ENCODE peak calls at places on chromosomes 1 and 21, in five cellular contexts. One of them, this sample, is unnamed.

GRCh38 chr1:183096351-183096750 is 73.1 kb downstream of the LAMC1 start:
- DNase-seq in left lung: no peak
- DNase-seq in kidney epithelial cell: no peak
- DNase-seq in H9: no peak
- DNase-seq in neural crest cell: no peak
- DNase-seq in this sample: no peak

GRCh38 chr1:206708058-206708457 is 23.4 kb downstream of the MAPKAPK2 start:
- DNase-seq in H9: no peak
- DNase-seq in neural crest cell: no peak
- DNase-seq in left lung: no peak
- DNase-seq in kidney epithelial cell: no peak
- DNase-seq in this sample: no peak

GRCh38 chr1:244439391-244440032 is 12.2 kb downstream of the ADSS2 start:
- DNase-seq in left lung: no peak
- DNase-seq in neural crest cell: no peak
- DNase-seq in kidney epithelial cell: no peak
- DNase-seq in H9: peak; percentile 60
- DNase-seq in this sample: no peak

GRCh38 chr1:173475564-173476196 is 1.5 kb upstream of the PRDX6 start:
- DNase-seq in kidney epithelial cell: no peak
- DNase-seq in left lung: no peak
- DNase-seq in neural crest cell: no peak
- DNase-seq in H9: no peak
- DNase-seq in this sample: no peak

GRCh38 chr1:16162163-16162822 is 6.4 kb upstream of the EPHA2 start:
- DNase-seq in neural crest cell: no peak
- DNase-seq in left lung: no peak
- DNase-seq in kidney epithelial cell: no peak
- DNase-seq in H9: peak; percentile 89
- DNase-seq in this sample: no peak

GRCh38 chr1:50846224-50846839 is 113.7 kb downstream of the FAF1 start:
- DNase-seq in kidney epithelial cell: no peak
- DNase-seq in neural crest cell: no peak
- DNase-seq in left lung: peak; percentile 70
- DNase-seq in H9: no peak
- DNase-seq in this sample: no peak

GRCh38 chr21:45366931-45367401 is 38.0 kb upstream of the COL18A1 start:
- DNase-seq in kidney epithelial cell: no peak
- DNase-seq in neural crest cell: no peak
- DNase-seq in H9: no peak
- DNase-seq in left lung: peak; percentile 81
- DNase-seq in this sample: peak; percentile 92

GRCh38 chr1:21668232-21669032 is 725 bp downstream of the RAP1GAP start:
- DNase-seq in left lung: no peak
- DNase-seq in H9: no peak
- DNase-seq in neural crest cell: no peak
- DNase-seq in kidney epithelial cell: no peak
- DNase-seq in this sample: no peak

GRCh38 chr1:70385477-70385876 is 25.6 kb upstream of the CTH start:
- DNase-seq in left lung: no peak
- DNase-seq in kidney epithelial cell: no peak
- DNase-seq in H9: no peak
- DNase-seq in neural crest cell: no peak
- DNase-seq in this sample: no peak

GRCh38 chr1:165257969-165258459 is 98.5 kb downstream of the LMX1A start:
- DNase-seq in left lung: no peak
- DNase-seq in kidney epithelial cell: no peak
- DNase-seq in H9: peak; percentile 83
- DNase-seq in neural crest cell: peak; percentile 50
- DNase-seq in this sample: peak; percentile 71

GRCh38 chr1:220198186-220199005 is 73.9 kb downstream of the RAB3GAP2 start:
- DNase-seq in H9: no peak
- DNase-seq in neural crest cell: no peak
- DNase-seq in left lung: no peak
- DNase-seq in kidney epithelial cell: no peak
- DNase-seq in this sample: no peak

GRCh38 chr1:11592752-11593151 is 61.5 kb downstream of the FBXO2 start:
- DNase-seq in kidney epithelial cell: no peak
- DNase-seq in left lung: no peak
- DNase-seq in H9: no peak
- DNase-seq in neural crest cell: no peak
- DNase-seq in this sample: no peak

GRCh38 chr1:24683713-24684162 is 40.6 kb downstream of the SRRM1 start:
- DNase-seq in neural crest cell: no peak
- DNase-seq in left lung: no peak
- DNase-seq in kidney epithelial cell: peak; percentile 98
- DNase-seq in H9: no peak
- DNase-seq in this sample: no peak

GRCh38 chr1:24679725-24680124 is 36.6 kb downstream of the SRRM1 start:
- DNase-seq in left lung: no peak
- DNase-seq in neural crest cell: no peak
- DNase-seq in kidney epithelial cell: no peak
- DNase-seq in H9: no peak
- DNase-seq in this sample: no peak
- TF ChIP-seq CTCF in left lung: no peak
- TF ChIP-seq CTCF in neural crest cell: no peak
- TF ChIP-seq CTCF in kidney epithelial cell: no peak
- TF ChIP-seq CTCF in H9: no peak
- TF ChIP-seq CTCF in this sample: no peak

DNA sequence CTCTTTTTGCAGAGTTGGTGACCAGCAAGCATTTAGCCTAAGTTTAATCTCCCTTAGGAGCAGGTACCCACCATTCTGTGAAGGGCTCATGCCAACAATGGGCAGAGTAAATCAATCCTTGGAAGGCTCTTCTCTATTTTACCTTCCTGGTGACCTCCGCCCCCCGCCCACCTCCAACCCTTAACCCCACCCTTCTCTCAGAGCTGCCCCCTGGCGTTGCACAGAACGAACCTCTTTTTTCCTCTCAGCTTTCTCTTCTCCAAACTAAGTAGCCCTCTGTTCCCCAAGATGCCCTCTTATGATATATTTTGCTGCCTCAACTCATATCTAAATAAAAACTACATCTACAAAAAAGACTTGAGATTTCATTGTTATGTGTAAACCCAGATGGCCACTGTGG is 186.8 kb downstream of the SEC16B start:
- DNase-seq in neural crest cell: no peak
- DNase-seq in kidney epithelial cell: no peak
- DNase-seq in left lung: no peak
- DNase-seq in H9: peak; percentile 56
- DNase-seq in this sample: no peak
- TF ChIP-seq CTCF in neural crest cell: no peak
- TF ChIP-seq CTCF in kidney epithelial cell: no peak
- TF ChIP-seq CTCF in left lung: no peak
- TF ChIP-seq CTCF in H9: peak; percentile 57
- TF ChIP-seq CTCF in this sample: no peak

DNA sequence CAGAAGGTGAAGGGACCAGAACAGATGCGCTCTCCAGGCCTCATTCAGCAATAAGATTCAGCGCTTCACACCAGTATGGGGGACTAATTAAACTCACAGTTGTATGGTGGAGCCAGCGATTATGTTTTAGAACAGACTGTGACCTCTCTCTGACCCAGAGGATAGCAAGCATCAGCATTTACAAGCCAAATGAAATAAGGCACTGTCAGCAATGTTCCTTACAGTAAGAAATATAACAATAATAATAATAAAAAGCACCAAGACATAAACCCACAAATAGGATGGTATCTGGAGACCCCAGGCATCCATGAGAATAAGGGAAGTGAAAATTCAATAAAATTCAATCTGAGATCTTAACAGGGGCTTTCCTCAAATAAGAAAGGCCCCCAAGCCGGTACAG is 6.9 kb upstream of the CDC42BPA start:
- DNase-seq in neural crest cell: no peak
- DNase-seq in left lung: no peak
- DNase-seq in kidney epithelial cell: no peak
- DNase-seq in H9: no peak
- DNase-seq in this sample: no peak
- TF ChIP-seq CTCF in neural crest cell: no peak
- TF ChIP-seq CTCF in left lung: no peak
- TF ChIP-seq CTCF in kidney epithelial cell: no peak
- TF ChIP-seq CTCF in H9: no peak
- TF ChIP-seq CTCF in this sample: no peak

DNA sequence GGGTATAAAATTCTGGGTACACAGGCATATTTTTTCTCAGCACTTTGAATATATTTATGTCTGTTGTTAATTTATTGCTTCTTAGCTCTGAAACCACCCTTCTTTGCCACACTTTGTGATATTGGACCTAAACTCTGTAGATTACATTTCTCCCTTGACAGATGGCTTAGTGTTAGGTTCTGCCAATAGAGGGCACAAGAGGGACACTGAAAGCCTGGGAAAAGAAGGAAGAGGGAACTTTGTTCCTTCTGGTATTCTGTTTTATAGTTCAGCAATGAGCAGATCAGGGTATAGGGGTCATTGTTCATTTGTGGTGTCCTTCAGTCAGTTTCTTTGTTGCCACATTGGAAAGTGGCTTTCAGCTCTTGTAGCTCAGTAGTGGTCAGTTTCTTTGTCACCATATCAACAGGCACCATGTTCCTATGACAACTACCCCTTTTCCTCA is 423.5 kb upstream of the PROX1 start:
- DNase-seq in left lung: no peak
- DNase-seq in kidney epithelial cell: no peak
- DNase-seq in neural crest cell: no peak
- DNase-seq in H9: no peak
- DNase-seq in this sample: no peak
- TF ChIP-seq CTCF in left lung: no peak
- TF ChIP-seq CTCF in kidney epithelial cell: peak; percentile 22
- TF ChIP-seq CTCF in neural crest cell: peak; percentile 50
- TF ChIP-seq CTCF in H9: peak; percentile 80
- TF ChIP-seq CTCF in this sample: no peak

GRCh38 chr21:24759348-24760118 is 847.7 kb downstream of the MRPL39 start:
- DNase-seq in neural crest cell: no peak
- DNase-seq in H9: no peak
- DNase-seq in kidney epithelial cell: no peak
- DNase-seq in left lung: no peak
- DNase-seq in this sample: no peak
- TF ChIP-seq CTCF in neural crest cell: no peak
- TF ChIP-seq CTCF in H9: no peak
- TF ChIP-seq CTCF in kidney epithelial cell: no peak
- TF ChIP-seq CTCF in left lung: no peak
- TF ChIP-seq CTCF in this sample: no peak

GRCh38 chr1:209207701-209208286 is 375.7 kb upstream of the CAMK1G start:
- DNase-seq in left lung: peak; percentile 84
- DNase-seq in neural crest cell: peak; percentile 69
- DNase-seq in kidney epithelial cell: peak; percentile 25
- DNase-seq in H9: peak; percentile 84
- DNase-seq in this sample: peak; percentile 78
- TF ChIP-seq CTCF in left lung: peak; percentile 55
- TF ChIP-seq CTCF in neural crest cell: peak; percentile 89
- TF ChIP-seq CTCF in kidney epithelial cell: peak; percentile 95
- TF ChIP-seq CTCF in H9: peak; percentile 95
- TF ChIP-seq CTCF in this sample: peak; percentile 79

GRCh38 chr1:100277866-100278265 is 11.8 kb downstream of the RTCA start:
- DNase-seq in H9: no peak
- DNase-seq in left lung: no peak
- DNase-seq in kidney epithelial cell: no peak
- DNase-seq in neural crest cell: no peak
- DNase-seq in this sample: no peak
- TF ChIP-seq CTCF in H9: no peak
- TF ChIP-seq CTCF in left lung: no peak
- TF ChIP-seq CTCF in kidney epithelial cell: no peak
- TF ChIP-seq CTCF in neural crest cell: no peak
- TF ChIP-seq CTCF in this sample: no peak

DNA sequence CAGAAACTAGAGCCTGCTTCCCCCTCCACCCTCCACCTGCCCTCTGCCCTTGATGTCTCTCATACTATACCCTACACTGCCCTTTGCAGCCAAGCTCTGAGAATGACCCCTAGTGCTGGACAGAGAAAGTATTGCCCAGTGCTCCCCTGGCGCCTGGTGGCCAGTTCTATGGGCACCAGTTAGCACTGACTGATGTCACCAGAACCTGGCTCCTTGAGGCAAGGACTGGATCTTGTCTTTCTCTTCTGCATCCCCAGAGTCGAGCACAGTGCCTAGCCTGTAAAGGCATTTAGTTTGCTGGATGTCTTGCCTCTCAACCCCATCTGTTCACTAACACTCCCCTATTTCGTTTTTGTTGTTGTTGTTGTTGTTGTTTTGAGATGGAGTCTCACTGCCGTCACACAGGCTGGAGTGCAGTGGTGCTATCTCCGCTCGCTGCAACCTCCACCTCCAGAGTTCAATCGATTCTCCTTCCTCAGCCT is 5.9 kb downstream of the PHLDA3 start:
- DNase-seq in kidney epithelial cell: no peak
- DNase-seq in H9: peak; percentile 77
- DNase-seq in left lung: no peak
- DNase-seq in neural crest cell: no peak
- DNase-seq in this sample: no peak
- TF ChIP-seq CTCF in kidney epithelial cell: peak; percentile 37
- TF ChIP-seq CTCF in H9: peak; percentile 51
- TF ChIP-seq CTCF in left lung: peak; percentile 24
- TF ChIP-seq CTCF in neural crest cell: peak; percentile 25
- TF ChIP-seq CTCF in this sample: peak; percentile 21

GRCh38 chr1:153780551-153780950 is 5.3 kb downstream of the SLC27A3 start:
- DNase-seq in neural crest cell: no peak
- DNase-seq in left lung: no peak
- DNase-seq in H9: no peak
- DNase-seq in kidney epithelial cell: no peak
- DNase-seq in this sample: no peak

GRCh38 chr1:153779781-153780541 is 4.8 kb downstream of the SLC27A3 start:
- DNase-seq in left lung: no peak
- DNase-seq in H9: no peak
- DNase-seq in kidney epithelial cell: no peak
- DNase-seq in neural crest cell: no peak
- DNase-seq in this sample: no peak

GRCh38 chr1:153786038-153786790 is 11.0 kb downstream of the SLC27A3 start:
- DNase-seq in left lung: no peak
- DNase-seq in H9: no peak
- DNase-seq in kidney epithelial cell: no peak
- DNase-seq in neural crest cell: no peak
- DNase-seq in this sample: no peak

GRCh38 chr1:153778824-153779519 is 3.8 kb downstream of the SLC27A3 start:
- DNase-seq in H9: no peak
- DNase-seq in kidney epithelial cell: no peak
- DNase-seq in neural crest cell: no peak
- DNase-seq in left lung: no peak
- DNase-seq in this sample: no peak

GRCh38 chr1:153783233-153784190 is 8.3 kb downstream of the SLC27A3 start:
- DNase-seq in kidney epithelial cell: no peak
- DNase-seq in neural crest cell: peak; percentile 88
- DNase-seq in left lung: peak; percentile 98
- DNase-seq in H9: peak; percentile 94
- DNase-seq in this sample: peak; percentile 95
- TF ChIP-seq CTCF in kidney epithelial cell: no peak
- TF ChIP-seq CTCF in neural crest cell: peak; percentile 21
- TF ChIP-seq CTCF in left lung: no peak
- TF ChIP-seq CTCF in H9: peak; percentile 22
- TF ChIP-seq CTCF in this sample: peak; percentile 7

GRCh38 chr1:232831895-232832294 is 26.7 kb downstream of the MAP10 start:
- DNase-seq in kidney epithelial cell: no peak
- DNase-seq in left lung: no peak
- DNase-seq in neural crest cell: no peak
- DNase-seq in H9: no peak
- DNase-seq in this sample: no peak
- TF ChIP-seq CTCF in kidney epithelial cell: no peak
- TF ChIP-seq CTCF in left lung: no peak
- TF ChIP-seq CTCF in neural crest cell: no peak
- TF ChIP-seq CTCF in H9: no peak
- TF ChIP-seq CTCF in this sample: no peak